ENCODE peak calls at places on chromosomes 4 and X, in five cellular contexts. One of them, this sample, is unnamed.

GRCh38 chrX:149831473-149831872 is 49.5 kb upstream of the MAGEA8 start:
- DNase-seq in iris pigment epithelial cell: no peak
- DNase-seq in EL: no peak
- DNase-seq in fibroblast of lung: no peak
- DNase-seq in cardiac fibroblast: no peak
- DNase-seq in this sample: no peak

GRCh38 chr4:75653845-75654503 is 19.2 kb downstream of the G3BP2 start:
- DNase-seq in iris pigment epithelial cell: no peak
- DNase-seq in EL: peak; percentile 29
- DNase-seq in fibroblast of lung: peak; percentile 48
- DNase-seq in cardiac fibroblast: peak; percentile 64
- DNase-seq in this sample: peak; percentile 24

GRCh38 chrX:101208152-101208905 is 11.3 kb upstream of the DRP2 start:
- DNase-seq in iris pigment epithelial cell: peak; percentile 65
- DNase-seq in EL: peak; percentile 8
- DNase-seq in fibroblast of lung: no peak
- DNase-seq in cardiac fibroblast: peak; percentile 42
- DNase-seq in this sample: no peak

GRCh38 chr4:69881173-69881773 is 21.3 kb upstream of the SULT1E1 start:
- DNase-seq in iris pigment epithelial cell: peak; percentile 65
- DNase-seq in EL: peak; percentile 1
- DNase-seq in fibroblast of lung: peak; percentile 77
- DNase-seq in cardiac fibroblast: peak; percentile 79
- DNase-seq in this sample: peak; percentile 44

GRCh38 chr4:171785392-171785791 is 27.8 kb upstream of the GALNTL6 start:
- DNase-seq in iris pigment epithelial cell: no peak
- DNase-seq in EL: no peak
- DNase-seq in fibroblast of lung: no peak
- DNase-seq in cardiac fibroblast: no peak
- DNase-seq in this sample: no peak

GRCh38 chr4:41339812-41340809 is 83.4 kb downstream of the UCHL1 start:
- DNase-seq in iris pigment epithelial cell: peak; percentile 77
- DNase-seq in EL: peak; percentile 84
- DNase-seq in fibroblast of lung: peak; percentile 90
- DNase-seq in cardiac fibroblast: peak; percentile 60
- DNase-seq in this sample: peak; percentile 71

GRCh38 chr4:176150283-176150682 is 45.1 kb downstream of the SPATA4 start:
- DNase-seq in iris pigment epithelial cell: peak; percentile 36
- DNase-seq in EL: peak; percentile 32
- DNase-seq in fibroblast of lung: peak; percentile 72
- DNase-seq in cardiac fibroblast: peak; percentile 56
- DNase-seq in this sample: peak; percentile 41

GRCh38 chr4:1651609-1652008 is 32.5 kb downstream of the FAM53A start:
- DNase-seq in iris pigment epithelial cell: no peak
- DNase-seq in EL: no peak
- DNase-seq in fibroblast of lung: no peak
- DNase-seq in cardiac fibroblast: no peak
- DNase-seq in this sample: no peak

GRCh38 chr4:41024556-41025491 is 189.5 kb downstream of the APBB2 start:
- DNase-seq in iris pigment epithelial cell: peak; percentile 64
- DNase-seq in EL: no peak
- DNase-seq in fibroblast of lung: peak; percentile 47
- DNase-seq in cardiac fibroblast: peak; percentile 31
- DNase-seq in this sample: peak; percentile 18

GRCh38 chrX:48589482-48590162 is 7.7 kb upstream of the WDR13 start:
- DNase-seq in iris pigment epithelial cell: no peak
- DNase-seq in EL: no peak
- DNase-seq in fibroblast of lung: peak; percentile 26
- DNase-seq in cardiac fibroblast: peak; percentile 57
- DNase-seq in this sample: no peak

GRCh38 chrX:120477453-120477852 is 8.4 kb upstream of the LAMP2 start:
- DNase-seq in iris pigment epithelial cell: no peak
- DNase-seq in EL: no peak
- DNase-seq in fibroblast of lung: no peak
- DNase-seq in cardiac fibroblast: no peak
- DNase-seq in this sample: no peak

GRCh38 chr4:76738081-76738931 is 159.6 kb downstream of the SOWAHB start:
- DNase-seq in iris pigment epithelial cell: peak; percentile 65
- DNase-seq in EL: peak; percentile 80
- DNase-seq in fibroblast of lung: peak; percentile 97
- DNase-seq in cardiac fibroblast: peak; percentile 84
- DNase-seq in this sample: peak; percentile 92

GRCh38 chr4:12122316-12122715 is 693.6 kb upstream of the HS3ST1 start:
- DNase-seq in iris pigment epithelial cell: no peak
- DNase-seq in EL: no peak
- DNase-seq in fibroblast of lung: no peak
- DNase-seq in cardiac fibroblast: no peak
- DNase-seq in this sample: no peak

GRCh38 chr4:25865586-25865985 is 2.8 kb upstream of the SEL1L3 start:
- DNase-seq in iris pigment epithelial cell: no peak
- DNase-seq in EL: no peak
- DNase-seq in fibroblast of lung: no peak
- DNase-seq in cardiac fibroblast: no peak
- DNase-seq in this sample: no peak

GRCh38 chr4:81165853-81166430 is 49.1 kb downstream of the PRKG2 start:
- DNase-seq in iris pigment epithelial cell: peak; percentile 27
- DNase-seq in EL: peak; percentile 8
- DNase-seq in fibroblast of lung: peak; percentile 22
- DNase-seq in cardiac fibroblast: no peak
- DNase-seq in this sample: peak; percentile 85

GRCh38 chr4:22607382-22607781 is 85.4 kb upstream of the GBA3 start:
- DNase-seq in iris pigment epithelial cell: peak; percentile 28
- DNase-seq in EL: peak; percentile 44
- DNase-seq in fibroblast of lung: peak; percentile 51
- DNase-seq in cardiac fibroblast: peak; percentile 63
- DNase-seq in this sample: peak; percentile 21

This sample was measured in fibroblast of gingiva.